ENCODE peak calls at places on chromosomes 2 and 18, in four cellular contexts. Z is KBM-7; D is activated CD4-positive, CD25-positive, alpha-beta regulatory T cell; T is NCI-H510A treated with DMSO at 0.1 percent for 48 hours. Q is an unnamed sample.

GRCh38 chr2:115542331-115542730 is 1099.9 kb downstream of the DPP10 start:
- DNase-seq in T (no peak), D (no peak), Z (no peak), Q (no peak)

GRCh38 chr2:29314816-29315571 is 199.8 kb downstream of the CLIP4 start:
- DNase-seq in D (no peak), T (no peak), Z (peak; percentile 52), Q (peak; percentile 25)

GRCh38 chr2:196992466-196992865 is 66.0 kb upstream of the PGAP1 start:
- DNase-seq in Z (no peak), D (no peak), T (no peak), Q (no peak)

GRCh38 chr2:240162531-240162930 is 22.1 kb upstream of the OTOS start:
- DNase-seq in Z (no peak), D (no peak), T (no peak), Q (no peak)

GRCh38 chr2:5696351-5696740 is 4.2 kb downstream of the SOX11 start:
- DNase-seq in T (no peak), Z (no peak), D (no peak), Q (no peak)

GRCh38 chr2:189304360-189304759 is 124.8 kb upstream of the COL5A2 start:
- DNase-seq in T (no peak), Z (no peak), D (no peak), Q (no peak)

GRCh38 chr2:88638123-88638650 is 10.9 kb upstream of the EIF2AK3 start:
- DNase-seq in Z (no peak), T (no peak), D (no peak), Q (no peak)

GRCh38 chr2:106108351-106108750 is 85.8 kb downstream of the UXS1 start:
- DNase-seq in Z (peak; percentile 11), T (no peak), D (no peak), Q (peak; percentile 35)

GRCh38 chr2:118670868-118671267 is 176.6 kb downstream of the EN1 start:
- DNase-seq in T (no peak), Z (no peak), D (no peak), Q (no peak)

GRCh38 chr2:47652041-47652713 is 130.8 kb upstream of the MSH6 start:
- DNase-seq in Z (no peak), T (peak; percentile 66), D (no peak), Q (no peak)

GRCh38 chr2:58240938-58241755 is at the start of gene FANCL:
- DNase-seq in D (peak; percentile 44), Z (peak; percentile 89), T (peak; percentile 89), Q (peak; percentile 73)

GRCh38 chr2:189276277-189276676 is 96.7 kb upstream of the COL5A2 start:
- DNase-seq in D (no peak), T (no peak), Z (no peak), Q (peak; percentile 13)

GRCh38 chr2:154697422-154698237 is 865 bp upstream of the KCNJ3 start:
- DNase-seq in Z (no peak), D (no peak), T (peak; percentile 8), Q (peak; percentile 18)

GRCh38 chr2:206164261-206164862 is 4.7 kb downstream of the EEF1B2 start:
- DNase-seq in Z (peak; percentile 46), D (no peak), T (peak; percentile 33), Q (peak; percentile 21)

GRCh38 chr18:26656944-26657536 is 108.7 kb upstream of the KCTD1 start:
- DNase-seq in T (peak; percentile 59), Z (peak; percentile 48), D (no peak), Q (peak; percentile 32)

GRCh38 chr2:86221066-86221684 is 21.9 kb downstream of the MRPL35 start:
- DNase-seq in T (no peak), D (peak; percentile 15), Z (peak; percentile 82), Q (no peak)

GRCh38 chr2:237956402-237956736 is 10.4 kb upstream of the UBE2F start:
- DNase-seq in Z (no peak), T (no peak), D (no peak), Q (no peak)

GRCh38 chr18:7089369-7089768 is 28.2 kb downstream of the LAMA1 start:
- DNase-seq in Z (no peak), D (no peak), T (no peak), Q (no peak)

GRCh38 chr18:40011201-40011600 is 1943.8 kb upstream of the PIK3C3 start:
- DNase-seq in D (no peak), T (no peak), Z (no peak), Q (no peak)

GRCh38 chr2:175817200-175817599 is 184.9 kb downstream of the LNPK start:
- DNase-seq in Z (no peak), D (no peak), T (no peak), Q (no peak)

GRCh38 chr2:127085260-127085666 is 21.7 kb downstream of the BIN1 start:
- DNase-seq in Z (peak; percentile 36), D (no peak), T (no peak), Q (peak; percentile 54)

GRCh38 chr2:205198130-205198505 is 484.2 kb upstream of the NRP2 start:
- DNase-seq in T (no peak), Z (no peak), D (no peak), Q (no peak)

GRCh38 chr2:195537811-195538210 is 119.2 kb upstream of the SLC39A10 start:
- DNase-seq in Z (no peak), D (no peak), T (no peak), Q (no peak)

GRCh38 chr2:102000813-102001766 is 9.3 kb downstream of the IL1R2 start:
- DNase-seq in Z (no peak), T (no peak), D (peak; percentile 25), Q (peak; percentile 72)

GRCh38 chr2:220835563-220835962 is 736.5 kb downstream of the EPHA4 start:
- DNase-seq in D (no peak), Z (no peak), T (no peak), Q (no peak)

GRCh38 chr18:23307567-23308295 is 145.4 kb upstream of the RIOK3 start:
- DNase-seq in D (no peak), Z (no peak), T (no peak), Q (peak; percentile 47)

GRCh38 chr18:35756506-35757117 is 175.1 kb downstream of the GALNT1 start:
- DNase-seq in T (peak; percentile 98), Z (peak; percentile 61), D (peak; percentile 14), Q (peak; percentile 56)

GRCh38 chr2:190340369-190340768 is 3.0 kb upstream of the INPP1 start:
- DNase-seq in T (no peak), D (no peak), Z (no peak), Q (no peak)

GRCh38 chr2:130342020-130342532 is 621 bp upstream of the IMP4 start:
- DNase-seq in Z (peak; percentile 93), T (peak; percentile 93), D (peak; percentile 75), Q (peak; percentile 93)

GRCh38 chr2:67733517-67733916 is 329.3 kb downstream of the C1D start:
- DNase-seq in Z (peak; percentile 32), D (no peak), T (peak; percentile 0), Q (peak; percentile 16)

GRCh38 chr2:25453199-25453903 is 111.6 kb upstream of the DNMT3A start:
- DNase-seq in D (peak; percentile 20), T (no peak), Z (no peak), Q (no peak)

GRCh38 chr18:3323900-3324299 is 62.0 kb downstream of the MYL12B start:
- DNase-seq in T (no peak), D (no peak), Z (peak; percentile 19), Q (no peak)

GRCh38 chr2:24049485-24050021 is at the start of gene FKBP1B:
- DNase-seq in T (peak; percentile 90), D (peak; percentile 8), Z (peak; percentile 47), Q (peak; percentile 31)

GRCh38 chr2:30226144-30227032 is 4.9 kb upstream of the LBH start:
- DNase-seq in Z (no peak), T (no peak), D (no peak), Q (no peak)

GRCh38 chr2:16135913-16136310 is 195.6 kb downstream of the MYCN start:
- DNase-seq in Z (no peak), T (no peak), D (no peak), Q (no peak)

GRCh38 chr2:101758001-101758400 is 60.5 kb downstream of the MAP4K4 start:
- DNase-seq in Z (no peak), T (no peak), D (no peak), Q (no peak)

GRCh38 chr2:191846787-191847620 is at the start of gene CAVIN2:
- DNase-seq in Z (peak; percentile 40), D (no peak), T (peak; percentile 50), Q (peak; percentile 69)